ENCODE peak calls at places on chromosomes 3 and 15, in six cellular contexts. B is lower lobe of right lung; P is naive thymus-derived CD4-positive, alpha-beta T cell; H is IMR-90; V is spleen; D is adipocyte. S is an unnamed sample.

GRCh38 chr3:195897081-195897852 is 11.1 kb downstream of the TNK2 start:
- DNase-seq in V (peak; percentile 79), P (no peak), H (peak; percentile 74), D (peak; percentile 66), B (no peak), S (no peak)

GRCh38 chr15:38961886-38962285 is 397.3 kb upstream of the RASGRP1 start:
- DNase-seq in B (no peak), D (peak; percentile 70), V (no peak), P (no peak), H (peak; percentile 3), S (no peak)

GRCh38 chr3:169286992-169287391 is 376.5 kb downstream of the MECOM start:
- DNase-seq in V (no peak), D (no peak), H (no peak), B (no peak), P (no peak), S (no peak)

GRCh38 chr3:160540546-160540945 is 24.8 kb downstream of the KPNA4 start:
- DNase-seq in H (peak; percentile 50), B (no peak), P (no peak), V (no peak), D (no peak), S (no peak)

GRCh38 chr3:128254066-128254590 is 100.8 kb downstream of the EEFSEC start:
- DNase-seq in V (no peak), B (no peak), H (peak; percentile 8), P (no peak), D (no peak), S (no peak)

GRCh38 chr3:133329626-133330025 is 70.2 kb upstream of the BFSP2 start:
- DNase-seq in H (no peak), D (no peak), P (no peak), B (no peak), V (no peak), S (no peak)

GRCh38 chr3:126659915-126660886 is 5.3 kb upstream of the TXNRD3 start:
- DNase-seq in P (no peak), D (peak; percentile 32), B (no peak), V (no peak), H (no peak), S (no peak)

GRCh38 chr3:155252535-155252934 is 40.9 kb downstream of the STRIT1 start:
- DNase-seq in H (peak; percentile 76), D (no peak), B (no peak), V (no peak), P (no peak), S (no peak)

GRCh38 chr3:186152361-186152798 is 43.5 kb upstream of the ETV5 start:
- DNase-seq in D (no peak), V (no peak), B (no peak), H (no peak), P (no peak), S (no peak)

GRCh38 chr3:126315083-126315658 is 42.0 kb downstream of the KLF15 start:
- DNase-seq in V (peak; percentile 36), P (no peak), D (no peak), B (no peak), H (no peak), S (no peak)

GRCh38 chr3:98801042-98801747 is 38.1 kb downstream of the ST3GAL6 start:
- DNase-seq in B (no peak), V (no peak), P (no peak), D (no peak), H (no peak), S (no peak)

GRCh38 chr3:73718326-73719110 is 93.8 kb upstream of the PDZRN3 start:
- DNase-seq in B (no peak), H (no peak), V (no peak), D (no peak), P (no peak), S (no peak)

GRCh38 chr15:50051811-50052419 is 67.1 kb downstream of the ATP8B4 start:
- DNase-seq in H (peak; percentile 91), B (no peak), P (no peak), V (no peak), D (peak; percentile 93), S (no peak)

GRCh38 chr3:133093366-133093765 is 55.2 kb downstream of the TMEM108 start:
- DNase-seq in B (no peak), P (no peak), V (no peak), H (no peak), D (no peak), S (no peak)

GRCh38 chr3:126340596-126340942 is 16.6 kb downstream of the KLF15 start:
- DNase-seq in P (no peak), V (peak; percentile 18), D (no peak), H (no peak), B (peak; percentile 26), S (no peak)

GRCh38 chr15:99076555-99077308 is 28.1 kb upstream of the SYNM start:
- DNase-seq in B (no peak), V (no peak), D (peak; percentile 92), P (peak; percentile 55), H (peak; percentile 86), S (peak; percentile 48)

GRCh38 chr3:72587282-72587681 is 261.0 kb downstream of the SHQ1 start:
- DNase-seq in V (no peak), D (no peak), B (no peak), P (no peak), H (no peak), S (no peak)

GRCh38 chr15:90231028-90232017 is 2.4 kb downstream of the CIB1 start:
- DNase-seq in H (no peak), P (peak; percentile 91), D (no peak), V (peak; percentile 91), B (peak; percentile 79), S (peak; percentile 95)

GRCh38 chr3:128366136-128366535 is 100.6 kb downstream of the DNAJB8 start:
- DNase-seq in B (no peak), V (peak; percentile 54), D (no peak), H (no peak), P (no peak), S (no peak)

GRCh38 chr15:78949461-78949860 is 4.6 kb upstream of the CTSH start:
- DNase-seq in B (no peak), P (no peak), D (no peak), V (no peak), H (no peak), S (no peak)

GRCh38 chr15:73051402-73051810 is 857 bp upstream of the NEO1 start:
- DNase-seq in B (peak; percentile 67), H (no peak), D (no peak), V (no peak), P (no peak), S (no peak)

GRCh38 chr3:14463330-14464216 is 61.2 kb downstream of the SLC6A6 start:
- DNase-seq in H (no peak), P (no peak), B (no peak), V (no peak), D (no peak), S (no peak)

GRCh38 chr3:14461006-14461747 is 58.8 kb downstream of the SLC6A6 start:
- DNase-seq in H (no peak), V (no peak), P (no peak), B (no peak), D (no peak), S (no peak)

GRCh38 chr3:14462738-14463137 is 60.3 kb downstream of the SLC6A6 start:
- DNase-seq in P (no peak), H (peak; percentile 54), D (no peak), B (no peak), V (no peak), S (no peak)

GRCh38 chr3:14460342-14461005 is 58.1 kb downstream of the SLC6A6 start:
- DNase-seq in B (no peak), V (no peak), D (peak; percentile 86), H (peak; percentile 93), P (no peak), S (no peak)

GRCh38 chr3:14461748-14462324 is 59.4 kb downstream of the SLC6A6 start:
- DNase-seq in H (peak; percentile 73), D (peak; percentile 72), B (no peak), V (peak; percentile 86), P (peak; percentile 31), S (peak; percentile 38)
- H3K27me3 ChIP-seq in H (no peaks in the 10 kb centered on the region), D (no peaks in the 10 kb centered on the region), B (no peaks in the 10 kb centered on the region), V (no peaks in the 10 kb centered on the region), P (no peaks in the 10 kb centered on the region), S (no peaks in the 10 kb centered on the region)

GRCh38 chr3:172208586-172209332 is 169.4 kb downstream of the FNDC3B start:
- DNase-seq in D (no peak), H (peak; percentile 28), P (no peak), B (no peak), V (peak; percentile 73), S (no peak)

GRCh38 chr3:172209333-172210321 is 170.2 kb downstream of the FNDC3B start:
- DNase-seq in B (no peak), H (no peak), V (peak; percentile 74), D (no peak), P (no peak), S (no peak)

GRCh38 chr3:172211123-172211522 is 171.7 kb downstream of the FNDC3B start:
- DNase-seq in D (no peak), V (no peak), P (no peak), B (no peak), H (peak; percentile 25), S (no peak)

GRCh38 chr3:172213168-172213567 is 173.8 kb downstream of the FNDC3B start:
- DNase-seq in B (no peak), P (no peak), V (no peak), H (peak; percentile 81), D (no peak), S (no peak)

GRCh38 chr3:172210355-172210754 is 171.0 kb downstream of the FNDC3B start:
- DNase-seq in P (no peak), V (no peak), H (peak; percentile 35), B (no peak), D (no peak), S (no peak)
- H3K4me1 ChIP-seq in P (no peaks in the 10 kb centered on the region), V (peaks cover 44% of the 10 kb centered on the region), H (peaks cover 15% of the 10 kb centered on the region), B (peaks cover 32% of the 10 kb centered on the region), D (peaks cover 28% of the 10 kb centered on the region), S (no peaks in the 10 kb centered on the region)

DNA sequence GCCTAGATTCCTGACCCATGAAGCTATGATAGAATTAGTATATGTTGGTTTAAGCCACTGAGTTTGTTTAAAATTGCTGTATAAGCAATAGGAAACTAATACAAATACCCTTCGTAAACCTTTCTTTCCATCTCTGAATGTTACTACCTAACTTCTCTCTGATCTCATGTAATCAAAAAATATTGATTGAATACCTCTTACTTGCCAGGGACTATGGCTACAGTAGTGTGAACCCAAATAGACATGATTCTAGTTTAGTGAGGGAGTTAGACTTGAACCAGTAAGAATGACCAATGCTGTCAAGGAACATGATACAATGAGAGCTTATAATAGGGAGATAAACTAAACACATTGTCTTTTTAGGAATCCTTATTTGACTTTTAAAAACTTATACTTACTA is 19.4 kb downstream of the STT3B start:
- DNase-seq in H (no peak), B (no peak), D (no peak), P (no peak), V (no peak), S (no peak)
- H3K9me3 ChIP-seq in H (no peaks in the 10 kb centered on the region), B (no peaks in the 10 kb centered on the region), D (no peaks in the 10 kb centered on the region), P (no peaks in the 10 kb centered on the region), V (peaks cover 4% of the 10 kb centered on the region), S (no peaks in the 10 kb centered on the region)

GRCh38 chr3:194134757-194135515 is 1.0 kb upstream of the HES1 start:
- DNase-seq in H (peak; percentile 95), P (peak; percentile 83), B (peak; percentile 94), D (peak; percentile 93), V (peak; percentile 96), S (peak; percentile 81)

GRCh38 chr3:194132465-194133358 is 3.2 kb upstream of the HES1 start:
- DNase-seq in H (no peak), V (no peak), D (no peak), B (no peak), P (no peak), S (no peak)

GRCh38 chr3:194134231-194134756 is 1.7 kb upstream of the HES1 start:
- DNase-seq in V (peak; percentile 90), D (peak; percentile 84), P (no peak), H (no peak), B (peak; percentile 79), S (peak; percentile 35)

GRCh38 chr3:194135516-194135805 is 487 bp upstream of the HES1 start:
- DNase-seq in D (peak; percentile 29), B (no peak), H (no peak), P (no peak), V (no peak), S (no peak)

GRCh38 chr3:194133661-194134230 is 2.2 kb upstream of the HES1 start:
- DNase-seq in P (no peak), H (peak; percentile 55), B (peak; percentile 68), V (no peak), D (no peak), S (no peak)
- H3K27me3 ChIP-seq in P (peaks cover 6% of the 10 kb centered on the region), H (peaks cover 17% of the 10 kb centered on the region), B (peaks cover under 1% of the 10 kb centered on the region), V (no peaks in the 10 kb centered on the region), D (no peaks in the 10 kb centered on the region), S (peaks cover 21% of the 10 kb centered on the region)